ENCODE peak calls at places on chromosomes 7 and 10, in ten cellular contexts. One of them, this sample, is unnamed.

GRCh38 chr7:75718390-75719031 is 20.2 kb downstream of the HIP1 start:
- DNase-seq in dermis microvascular lymphatic vessel endothelial cell: no peak
- DNase-seq in astrocyte: no peak
- DNase-seq in HEK293T: no peak
- DNase-seq in GM12891: no peak
- DNase-seq in astrocyte of the spinal cord: no peak
- DNase-seq in stimulated activated CD4-positive, alpha-beta T cell treated with anti-CD3 and anti-CD28 coated beads, Interleukin-1b, Interleukin-23, amount 100 ng/mL, for 24 hours: no peak
- DNase-seq in CD8-positive, alpha-beta memory T cell: no peak
- DNase-seq in activated T-helper 1 cell treated with anti-CD3 and anti-CD28 coated beads, Interleukin-2, amount 50 U/mL, for 16 hours: no peak
- DNase-seq in hippocampal formation: no peak
- DNase-seq in this sample: no peak

GRCh38 chr10:5779753-5780152 is 33.5 kb downstream of the GDI2 start:
- DNase-seq in activated T-helper 1 cell treated with anti-CD3 and anti-CD28 coated beads, Interleukin-2, amount 50 U/mL, for 16 hours: no peak
- DNase-seq in astrocyte of the spinal cord: no peak
- DNase-seq in astrocyte: no peak
- DNase-seq in HEK293T: no peak
- DNase-seq in stimulated activated CD4-positive, alpha-beta T cell treated with anti-CD3 and anti-CD28 coated beads, Interleukin-1b, Interleukin-23, amount 100 ng/mL, for 24 hours: no peak
- DNase-seq in dermis microvascular lymphatic vessel endothelial cell: no peak
- DNase-seq in hippocampal formation: no peak
- DNase-seq in GM12891: no peak
- DNase-seq in CD8-positive, alpha-beta memory T cell: no peak
- DNase-seq in this sample: no peak

GRCh38 chr7:95590387-95591248 is 5.7 kb downstream of the PDK4 start:
- DNase-seq in HEK293T: no peak
- DNase-seq in astrocyte of the spinal cord: no peak
- DNase-seq in dermis microvascular lymphatic vessel endothelial cell: no peak
- DNase-seq in hippocampal formation: peak
- DNase-seq in astrocyte: no peak
- DNase-seq in activated T-helper 1 cell treated with anti-CD3 and anti-CD28 coated beads, Interleukin-2, amount 50 U/mL, for 16 hours: no peak
- DNase-seq in stimulated activated CD4-positive, alpha-beta T cell treated with anti-CD3 and anti-CD28 coated beads, Interleukin-1b, Interleukin-23, amount 100 ng/mL, for 24 hours: no peak
- DNase-seq in CD8-positive, alpha-beta memory T cell: no peak
- DNase-seq in GM12891: no peak
- DNase-seq in this sample: peak

GRCh38 chr7:22653981-22654380 is 73.0 kb upstream of the IL6 start:
- DNase-seq in hippocampal formation: no peak
- DNase-seq in HEK293T: no peak
- DNase-seq in astrocyte of the spinal cord: no peak
- DNase-seq in dermis microvascular lymphatic vessel endothelial cell: peak
- DNase-seq in CD8-positive, alpha-beta memory T cell: no peak
- DNase-seq in stimulated activated CD4-positive, alpha-beta T cell treated with anti-CD3 and anti-CD28 coated beads, Interleukin-1b, Interleukin-23, amount 100 ng/mL, for 24 hours: no peak
- DNase-seq in GM12891: no peak
- DNase-seq in activated T-helper 1 cell treated with anti-CD3 and anti-CD28 coated beads, Interleukin-2, amount 50 U/mL, for 16 hours: no peak
- DNase-seq in astrocyte: no peak
- DNase-seq in this sample: peak

GRCh38 chr10:3552281-3552680 is 232.7 kb downstream of the KLF6 start:
- DNase-seq in HEK293T: no peak
- DNase-seq in CD8-positive, alpha-beta memory T cell: no peak
- DNase-seq in stimulated activated CD4-positive, alpha-beta T cell treated with anti-CD3 and anti-CD28 coated beads, Interleukin-1b, Interleukin-23, amount 100 ng/mL, for 24 hours: no peak
- DNase-seq in hippocampal formation: no peak
- DNase-seq in GM12891: no peak
- DNase-seq in astrocyte: no peak
- DNase-seq in dermis microvascular lymphatic vessel endothelial cell: no peak
- DNase-seq in activated T-helper 1 cell treated with anti-CD3 and anti-CD28 coated beads, Interleukin-2, amount 50 U/mL, for 16 hours: no peak
- DNase-seq in astrocyte of the spinal cord: no peak
- DNase-seq in this sample: no peak

GRCh38 chr10:132493246-132493755 is 44.3 kb upstream of the INPP5A start:
- DNase-seq in HEK293T: no peak
- DNase-seq in hippocampal formation: no peak
- DNase-seq in dermis microvascular lymphatic vessel endothelial cell: no peak
- DNase-seq in astrocyte of the spinal cord: no peak
- DNase-seq in GM12891: no peak
- DNase-seq in CD8-positive, alpha-beta memory T cell: no peak
- DNase-seq in activated T-helper 1 cell treated with anti-CD3 and anti-CD28 coated beads, Interleukin-2, amount 50 U/mL, for 16 hours: no peak
- DNase-seq in stimulated activated CD4-positive, alpha-beta T cell treated with anti-CD3 and anti-CD28 coated beads, Interleukin-1b, Interleukin-23, amount 100 ng/mL, for 24 hours: no peak
- DNase-seq in astrocyte: no peak
- DNase-seq in this sample: no peak

GRCh38 chr7:119974972-119975371 is 298.0 kb upstream of the KCND2 start:
- DNase-seq in HEK293T: no peak
- DNase-seq in activated T-helper 1 cell treated with anti-CD3 and anti-CD28 coated beads, Interleukin-2, amount 50 U/mL, for 16 hours: no peak
- DNase-seq in hippocampal formation: no peak
- DNase-seq in stimulated activated CD4-positive, alpha-beta T cell treated with anti-CD3 and anti-CD28 coated beads, Interleukin-1b, Interleukin-23, amount 100 ng/mL, for 24 hours: no peak
- DNase-seq in astrocyte: no peak
- DNase-seq in GM12891: no peak
- DNase-seq in astrocyte of the spinal cord: no peak
- DNase-seq in CD8-positive, alpha-beta memory T cell: no peak
- DNase-seq in dermis microvascular lymphatic vessel endothelial cell: no peak
- DNase-seq in this sample: peak

GRCh38 chr10:44173558-44173894 is 211.4 kb downstream of the CXCL12 start:
- DNase-seq in stimulated activated CD4-positive, alpha-beta T cell treated with anti-CD3 and anti-CD28 coated beads, Interleukin-1b, Interleukin-23, amount 100 ng/mL, for 24 hours: no peak
- DNase-seq in hippocampal formation: no peak
- DNase-seq in dermis microvascular lymphatic vessel endothelial cell: no peak
- DNase-seq in HEK293T: no peak
- DNase-seq in GM12891: no peak
- DNase-seq in astrocyte of the spinal cord: no peak
- DNase-seq in CD8-positive, alpha-beta memory T cell: no peak
- DNase-seq in astrocyte: peak
- DNase-seq in activated T-helper 1 cell treated with anti-CD3 and anti-CD28 coated beads, Interleukin-2, amount 50 U/mL, for 16 hours: no peak
- DNase-seq in this sample: no peak

GRCh38 chr10:100697070-100697469 is 48.3 kb upstream of the PAX2 start:
- DNase-seq in dermis microvascular lymphatic vessel endothelial cell: peak
- DNase-seq in activated T-helper 1 cell treated with anti-CD3 and anti-CD28 coated beads, Interleukin-2, amount 50 U/mL, for 16 hours: no peak
- DNase-seq in CD8-positive, alpha-beta memory T cell: no peak
- DNase-seq in stimulated activated CD4-positive, alpha-beta T cell treated with anti-CD3 and anti-CD28 coated beads, Interleukin-1b, Interleukin-23, amount 100 ng/mL, for 24 hours: no peak
- DNase-seq in astrocyte: peak
- DNase-seq in hippocampal formation: no peak
- DNase-seq in astrocyte of the spinal cord: peak
- DNase-seq in HEK293T: no peak
- DNase-seq in GM12891: no peak
- DNase-seq in this sample: peak

GRCh38 chr7:2722591-2722990 is 34.6 kb downstream of the AMZ1 start:
- DNase-seq in astrocyte of the spinal cord: no peak
- DNase-seq in activated T-helper 1 cell treated with anti-CD3 and anti-CD28 coated beads, Interleukin-2, amount 50 U/mL, for 16 hours: no peak
- DNase-seq in CD8-positive, alpha-beta memory T cell: peak
- DNase-seq in astrocyte: no peak
- DNase-seq in dermis microvascular lymphatic vessel endothelial cell: no peak
- DNase-seq in hippocampal formation: no peak
- DNase-seq in GM12891: no peak
- DNase-seq in stimulated activated CD4-positive, alpha-beta T cell treated with anti-CD3 and anti-CD28 coated beads, Interleukin-1b, Interleukin-23, amount 100 ng/mL, for 24 hours: no peak
- DNase-seq in HEK293T: no peak
- DNase-seq in this sample: no peak

GRCh38 chr10:91907914-91908357 is 1.4 kb downstream of the FGFBP3 start:
- DNase-seq in CD8-positive, alpha-beta memory T cell: no peak
- DNase-seq in HEK293T: peak
- DNase-seq in hippocampal formation: no peak
- DNase-seq in GM12891: no peak
- DNase-seq in astrocyte of the spinal cord: no peak
- DNase-seq in stimulated activated CD4-positive, alpha-beta T cell treated with anti-CD3 and anti-CD28 coated beads, Interleukin-1b, Interleukin-23, amount 100 ng/mL, for 24 hours: no peak
- DNase-seq in astrocyte: no peak
- DNase-seq in dermis microvascular lymphatic vessel endothelial cell: no peak
- DNase-seq in activated T-helper 1 cell treated with anti-CD3 and anti-CD28 coated beads, Interleukin-2, amount 50 U/mL, for 16 hours: no peak
- DNase-seq in this sample: no peak

GRCh38 chr10:31143331-31143935 is 111.8 kb upstream of the ZNF438 start:
- DNase-seq in hippocampal formation: peak
- DNase-seq in astrocyte: peak
- DNase-seq in HEK293T: no peak
- DNase-seq in CD8-positive, alpha-beta memory T cell: no peak
- DNase-seq in stimulated activated CD4-positive, alpha-beta T cell treated with anti-CD3 and anti-CD28 coated beads, Interleukin-1b, Interleukin-23, amount 100 ng/mL, for 24 hours: no peak
- DNase-seq in dermis microvascular lymphatic vessel endothelial cell: no peak
- DNase-seq in activated T-helper 1 cell treated with anti-CD3 and anti-CD28 coated beads, Interleukin-2, amount 50 U/mL, for 16 hours: no peak
- DNase-seq in GM12891: no peak
- DNase-seq in astrocyte of the spinal cord: peak
- DNase-seq in this sample: no peak

GRCh38 chr10:88835095-88835909 is 16.3 kb downstream of the ANKRD22 start:
- DNase-seq in astrocyte: peak
- DNase-seq in CD8-positive, alpha-beta memory T cell: peak
- DNase-seq in dermis microvascular lymphatic vessel endothelial cell: peak
- DNase-seq in HEK293T: peak
- DNase-seq in astrocyte of the spinal cord: peak
- DNase-seq in stimulated activated CD4-positive, alpha-beta T cell treated with anti-CD3 and anti-CD28 coated beads, Interleukin-1b, Interleukin-23, amount 100 ng/mL, for 24 hours: peak
- DNase-seq in activated T-helper 1 cell treated with anti-CD3 and anti-CD28 coated beads, Interleukin-2, amount 50 U/mL, for 16 hours: peak
- DNase-seq in hippocampal formation: peak
- DNase-seq in GM12891: peak
- DNase-seq in this sample: peak

GRCh38 chr10:30818854-30819253 is 189.3 kb upstream of the LYZL2 start:
- DNase-seq in hippocampal formation: no peak
- DNase-seq in CD8-positive, alpha-beta memory T cell: no peak
- DNase-seq in GM12891: no peak
- DNase-seq in dermis microvascular lymphatic vessel endothelial cell: no peak
- DNase-seq in HEK293T: no peak
- DNase-seq in astrocyte: no peak
- DNase-seq in stimulated activated CD4-positive, alpha-beta T cell treated with anti-CD3 and anti-CD28 coated beads, Interleukin-1b, Interleukin-23, amount 100 ng/mL, for 24 hours: no peak
- DNase-seq in activated T-helper 1 cell treated with anti-CD3 and anti-CD28 coated beads, Interleukin-2, amount 50 U/mL, for 16 hours: no peak
- DNase-seq in astrocyte of the spinal cord: no peak
- DNase-seq in this sample: peak

GRCh38 chr10:60846173-60846572 is 67.9 kb downstream of the CDK1 start:
- DNase-seq in stimulated activated CD4-positive, alpha-beta T cell treated with anti-CD3 and anti-CD28 coated beads, Interleukin-1b, Interleukin-23, amount 100 ng/mL, for 24 hours: no peak
- DNase-seq in astrocyte: peak
- DNase-seq in GM12891: no peak
- DNase-seq in activated T-helper 1 cell treated with anti-CD3 and anti-CD28 coated beads, Interleukin-2, amount 50 U/mL, for 16 hours: no peak
- DNase-seq in hippocampal formation: no peak
- DNase-seq in HEK293T: no peak
- DNase-seq in dermis microvascular lymphatic vessel endothelial cell: peak
- DNase-seq in CD8-positive, alpha-beta memory T cell: no peak
- DNase-seq in astrocyte of the spinal cord: peak
- DNase-seq in this sample: peak

GRCh38 chr10:58180633-58181032 is 87.1 kb downstream of the IPMK start:
- DNase-seq in HEK293T: no peak
- DNase-seq in GM12891: no peak
- DNase-seq in astrocyte of the spinal cord: no peak
- DNase-seq in dermis microvascular lymphatic vessel endothelial cell: no peak
- DNase-seq in astrocyte: no peak
- DNase-seq in activated T-helper 1 cell treated with anti-CD3 and anti-CD28 coated beads, Interleukin-2, amount 50 U/mL, for 16 hours: no peak
- DNase-seq in CD8-positive, alpha-beta memory T cell: no peak
- DNase-seq in hippocampal formation: no peak
- DNase-seq in stimulated activated CD4-positive, alpha-beta T cell treated with anti-CD3 and anti-CD28 coated beads, Interleukin-1b, Interleukin-23, amount 100 ng/mL, for 24 hours: no peak
- DNase-seq in this sample: peak

GRCh38 chr7:73905360-73905759 is 44.4 kb downstream of the TMEM270 start:
- DNase-seq in CD8-positive, alpha-beta memory T cell: no peak
- DNase-seq in stimulated activated CD4-positive, alpha-beta T cell treated with anti-CD3 and anti-CD28 coated beads, Interleukin-1b, Interleukin-23, amount 100 ng/mL, for 24 hours: no peak
- DNase-seq in dermis microvascular lymphatic vessel endothelial cell: no peak
- DNase-seq in astrocyte of the spinal cord: no peak
- DNase-seq in astrocyte: no peak
- DNase-seq in HEK293T: no peak
- DNase-seq in activated T-helper 1 cell treated with anti-CD3 and anti-CD28 coated beads, Interleukin-2, amount 50 U/mL, for 16 hours: no peak
- DNase-seq in GM12891: no peak
- DNase-seq in hippocampal formation: no peak
- DNase-seq in this sample: no peak

GRCh38 chr10:97463363-97464132 is 17.6 kb downstream of the ZDHHC16 start:
- DNase-seq in GM12891: no peak
- DNase-seq in HEK293T: peak
- DNase-seq in CD8-positive, alpha-beta memory T cell: peak
- DNase-seq in dermis microvascular lymphatic vessel endothelial cell: peak
- DNase-seq in activated T-helper 1 cell treated with anti-CD3 and anti-CD28 coated beads, Interleukin-2, amount 50 U/mL, for 16 hours: no peak
- DNase-seq in hippocampal formation: peak
- DNase-seq in stimulated activated CD4-positive, alpha-beta T cell treated with anti-CD3 and anti-CD28 coated beads, Interleukin-1b, Interleukin-23, amount 100 ng/mL, for 24 hours: no peak
- DNase-seq in astrocyte: peak
- DNase-seq in astrocyte of the spinal cord: peak
- DNase-seq in this sample: peak

GRCh38 chr7:99928994-99929729 is at the start of gene GJC3:
- DNase-seq in hippocampal formation: peak
- DNase-seq in activated T-helper 1 cell treated with anti-CD3 and anti-CD28 coated beads, Interleukin-2, amount 50 U/mL, for 16 hours: no peak
- DNase-seq in astrocyte of the spinal cord: peak
- DNase-seq in stimulated activated CD4-positive, alpha-beta T cell treated with anti-CD3 and anti-CD28 coated beads, Interleukin-1b, Interleukin-23, amount 100 ng/mL, for 24 hours: no peak
- DNase-seq in astrocyte: peak
- DNase-seq in dermis microvascular lymphatic vessel endothelial cell: peak
- DNase-seq in CD8-positive, alpha-beta memory T cell: peak
- DNase-seq in HEK293T: peak
- DNase-seq in GM12891: peak
- DNase-seq in this sample: peak

GRCh38 chr10:75357500-75357899 is 44.1 kb downstream of the ZNF503 start:
- DNase-seq in GM12891: no peak
- DNase-seq in astrocyte of the spinal cord: no peak
- DNase-seq in dermis microvascular lymphatic vessel endothelial cell: no peak
- DNase-seq in astrocyte: no peak
- DNase-seq in CD8-positive, alpha-beta memory T cell: no peak
- DNase-seq in stimulated activated CD4-positive, alpha-beta T cell treated with anti-CD3 and anti-CD28 coated beads, Interleukin-1b, Interleukin-23, amount 100 ng/mL, for 24 hours: no peak
- DNase-seq in HEK293T: no peak
- DNase-seq in hippocampal formation: no peak
- DNase-seq in activated T-helper 1 cell treated with anti-CD3 and anti-CD28 coated beads, Interleukin-2, amount 50 U/mL, for 16 hours: no peak
- DNase-seq in this sample: no peak

GRCh38 chr7:87875151-87876039 is 765 bp downstream of the SLC25A40 start:
- DNase-seq in CD8-positive, alpha-beta memory T cell: no peak
- DNase-seq in activated T-helper 1 cell treated with anti-CD3 and anti-CD28 coated beads, Interleukin-2, amount 50 U/mL, for 16 hours: peak
- DNase-seq in astrocyte of the spinal cord: peak
- DNase-seq in astrocyte: no peak
- DNase-seq in hippocampal formation: peak
- DNase-seq in dermis microvascular lymphatic vessel endothelial cell: peak
- DNase-seq in stimulated activated CD4-positive, alpha-beta T cell treated with anti-CD3 and anti-CD28 coated beads, Interleukin-1b, Interleukin-23, amount 100 ng/mL, for 24 hours: no peak
- DNase-seq in GM12891: peak
- DNase-seq in HEK293T: peak
- DNase-seq in this sample: peak

GRCh38 chr10:58967551-58968418 is 208.7 kb upstream of the PHYHIPL start:
- DNase-seq in GM12891: no peak
- DNase-seq in dermis microvascular lymphatic vessel endothelial cell: no peak
- DNase-seq in HEK293T: peak
- DNase-seq in CD8-positive, alpha-beta memory T cell: no peak
- DNase-seq in stimulated activated CD4-positive, alpha-beta T cell treated with anti-CD3 and anti-CD28 coated beads, Interleukin-1b, Interleukin-23, amount 100 ng/mL, for 24 hours: no peak
- DNase-seq in activated T-helper 1 cell treated with anti-CD3 and anti-CD28 coated beads, Interleukin-2, amount 50 U/mL, for 16 hours: no peak
- DNase-seq in hippocampal formation: peak
- DNase-seq in astrocyte: no peak
- DNase-seq in astrocyte of the spinal cord: no peak
- DNase-seq in this sample: no peak

GRCh38 chr7:102925962-102926825 is 13.4 kb downstream of the LRRC17 start:
- DNase-seq in hippocampal formation: no peak
- DNase-seq in HEK293T: no peak
- DNase-seq in astrocyte of the spinal cord: peak
- DNase-seq in activated T-helper 1 cell treated with anti-CD3 and anti-CD28 coated beads, Interleukin-2, amount 50 U/mL, for 16 hours: no peak
- DNase-seq in astrocyte: peak
- DNase-seq in dermis microvascular lymphatic vessel endothelial cell: no peak
- DNase-seq in stimulated activated CD4-positive, alpha-beta T cell treated with anti-CD3 and anti-CD28 coated beads, Interleukin-1b, Interleukin-23, amount 100 ng/mL, for 24 hours: no peak
- DNase-seq in CD8-positive, alpha-beta memory T cell: no peak
- DNase-seq in GM12891: no peak
- DNase-seq in this sample: peak

GRCh38 chr7:48255046-48255445 is 83.8 kb downstream of the ABCA13 start:
- DNase-seq in astrocyte of the spinal cord: peak
- DNase-seq in hippocampal formation: no peak
- DNase-seq in astrocyte: peak
- DNase-seq in activated T-helper 1 cell treated with anti-CD3 and anti-CD28 coated beads, Interleukin-2, amount 50 U/mL, for 16 hours: no peak
- DNase-seq in stimulated activated CD4-positive, alpha-beta T cell treated with anti-CD3 and anti-CD28 coated beads, Interleukin-1b, Interleukin-23, amount 100 ng/mL, for 24 hours: no peak
- DNase-seq in CD8-positive, alpha-beta memory T cell: no peak
- DNase-seq in dermis microvascular lymphatic vessel endothelial cell: no peak
- DNase-seq in GM12891: no peak
- DNase-seq in HEK293T: no peak
- DNase-seq in this sample: peak

GRCh38 chr10:99709480-99710229 is 22.3 kb downstream of the COX15 start:
- DNase-seq in CD8-positive, alpha-beta memory T cell: no peak
- DNase-seq in activated T-helper 1 cell treated with anti-CD3 and anti-CD28 coated beads, Interleukin-2, amount 50 U/mL, for 16 hours: no peak
- DNase-seq in astrocyte of the spinal cord: peak
- DNase-seq in HEK293T: no peak
- DNase-seq in stimulated activated CD4-positive, alpha-beta T cell treated with anti-CD3 and anti-CD28 coated beads, Interleukin-1b, Interleukin-23, amount 100 ng/mL, for 24 hours: no peak
- DNase-seq in hippocampal formation: no peak
- DNase-seq in dermis microvascular lymphatic vessel endothelial cell: no peak
- DNase-seq in GM12891: no peak
- DNase-seq in astrocyte: peak
- DNase-seq in this sample: peak

GRCh38 chr7:79258826-79259225 is 194.6 kb downstream of the MAGI2 start:
- DNase-seq in dermis microvascular lymphatic vessel endothelial cell: no peak
- DNase-seq in activated T-helper 1 cell treated with anti-CD3 and anti-CD28 coated beads, Interleukin-2, amount 50 U/mL, for 16 hours: no peak
- DNase-seq in GM12891: no peak
- DNase-seq in hippocampal formation: no peak
- DNase-seq in astrocyte of the spinal cord: no peak
- DNase-seq in astrocyte: no peak
- DNase-seq in stimulated activated CD4-positive, alpha-beta T cell treated with anti-CD3 and anti-CD28 coated beads, Interleukin-1b, Interleukin-23, amount 100 ng/mL, for 24 hours: no peak
- DNase-seq in CD8-positive, alpha-beta memory T cell: no peak
- DNase-seq in HEK293T: no peak
- DNase-seq in this sample: no peak

This sample was measured in cardiac fibroblast.